ENCODE peak calls at places on chromosome 20, in four cellular contexts. Z is neural crest cell, J is AG10803, K is BJ. C is an unnamed sample.

GRCh38 chr20:50098259-50098658 is 14.7 kb downstream of the UBE2V1 start:
- DNase-seq in J (no peak), Z (no peak), K (no peak), C (no peak)

GRCh38 chr20:19338960-19339359 is 126.5 kb downstream of the SLC24A3 start:
- DNase-seq in J (no peak), K (no peak), Z (no peak), C (no peak)

GRCh38 chr20:22555791-22556564 is 28.4 kb downstream of the FOXA2 start:
- DNase-seq in K (no peak), J (no peak), Z (no peak), C (no peak)

GRCh38 chr20:45823949-45824835 is 2.9 kb downstream of the TNNC2 start:
- DNase-seq in Z (no peak), K (no peak), J (peak), C (no peak)

GRCh38 chr20:44166477-44166876 is 20.5 kb downstream of the JPH2 start:
- DNase-seq in Z (no peak), K (peak), J (peak), C (no peak)

GRCh38 chr20:12699374-12700228 is 309.2 kb upstream of the SPTLC3 start:
- DNase-seq in Z (no peak), K (no peak), J (no peak), C (no peak)

GRCh38 chr20:4065405-4065841 is 50.1 kb upstream of the RNF24 start:
- DNase-seq in K (no peak), J (peak), Z (no peak), C (no peak)

GRCh38 chr20:49896204-49896603 is 19.1 kb downstream of the SPATA2 start:
- DNase-seq in K (no peak), Z (no peak), J (no peak), C (no peak)

GRCh38 chr20:46575794-46576495 is 25.5 kb upstream of the OCSTAMP start:
- DNase-seq in K (no peak), J (no peak), Z (no peak), C (no peak)

GRCh38 chr20:61558726-61559125 is 306.7 kb downstream of the CDH4 start:
- DNase-seq in K (no peak), J (peak), Z (no peak), C (no peak)

GRCh38 chr20:51678041-51678697 is 90.0 kb downstream of the ATP9A start:
- DNase-seq in K (no peak), J (peak), Z (peak), C (no peak)

GRCh38 chr20:39038495-39038894 is 76.4 kb downstream of the DHX35 start:
- DNase-seq in Z (no peak), J (no peak), K (no peak), C (no peak)

GRCh38 chr20:3380228-3381070 is 27.0 kb downstream of the DNAAF9 start:
- DNase-seq in J (no peak), K (no peak), Z (no peak), C (no peak)

GRCh38 chr20:41145821-41146620 is 8.7 kb downstream of the PLCG1 start:
- DNase-seq in K (no peak), J (peak), Z (no peak), C (no peak)

GRCh38 chr20:59832406-59833156 is 100.9 kb downstream of the SYCP2 start:
- DNase-seq in J (no peak), Z (no peak), K (no peak), C (no peak)

GRCh38 chr20:59020938-59021551 is 1.8 kb downstream of the TUBB1 start:
- DNase-seq in J (no peak), Z (no peak), K (no peak), C (no peak)

GRCh38 chr20:20546402-20546801 is 166.0 kb downstream of the RALGAPA2 start:
- DNase-seq in Z (no peak), J (no peak), K (no peak), C (no peak)

GRCh38 chr20:58875541-58876134 is 23.1 kb downstream of the GNAS start:
- DNase-seq in Z (no peak), J (no peak), K (no peak), C (no peak)

DNA sequence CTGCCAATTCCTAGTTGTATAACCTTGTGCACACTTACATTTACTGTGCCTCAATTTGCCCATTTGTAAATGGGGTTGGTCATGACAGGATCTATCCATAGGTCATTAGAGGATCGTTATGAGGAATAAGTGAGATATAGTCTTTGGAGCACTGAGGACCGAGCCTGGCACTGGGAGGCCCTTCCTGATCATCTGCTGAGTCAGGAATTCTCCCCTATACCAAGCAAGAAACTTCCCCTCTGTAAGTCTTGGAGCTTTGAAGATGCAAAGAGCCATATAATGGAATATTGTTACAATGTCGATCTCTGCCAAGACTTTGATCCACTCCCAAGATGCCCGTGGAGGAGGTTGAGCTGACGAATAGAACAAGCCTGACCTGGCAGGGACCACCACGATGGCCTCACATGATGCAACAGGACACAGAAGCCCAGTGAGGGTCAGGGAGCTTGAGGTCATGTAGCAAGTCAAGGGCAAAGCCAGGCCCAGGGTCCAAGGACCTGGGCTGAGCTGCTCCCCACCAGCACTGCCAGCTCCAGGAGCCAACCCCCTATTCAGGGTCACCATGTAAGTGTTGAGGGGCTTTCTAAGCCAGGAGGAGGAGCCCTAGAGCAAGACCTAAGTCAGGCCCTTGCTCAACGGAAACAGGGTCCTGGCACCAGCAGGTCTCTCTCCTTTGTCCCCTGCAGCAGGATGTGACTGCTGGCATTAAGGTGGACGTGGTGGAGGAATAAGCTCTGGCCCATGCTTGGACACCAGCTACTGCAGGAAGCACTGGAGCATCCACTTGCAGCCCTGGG is 16.7 kb downstream of the PDRG1 start:
- DNase-seq in Z (no peak), K (no peak), J (no peak), C (no peak)
- TF ChIP-seq CTCF in Z (no peak), K (no peak), J (no peak), C (no peak)

GRCh38 chr20:13701486-13701885 is 62.8 kb upstream of the TASP1 start:
- DNase-seq in J (no peak), Z (no peak), K (no peak), C (no peak)
- TF ChIP-seq CTCF in J (no peak), Z (no peak), K (no peak), C (no peak)

GRCh38 chr20:63979549-63980316 is at the start of gene SAMD10:
- DNase-seq in Z (peak), J (no peak), K (no peak), C (no peak)
- TF ChIP-seq CTCF in Z (peak), J (no peak), K (no peak), C (no peak)

DNA sequence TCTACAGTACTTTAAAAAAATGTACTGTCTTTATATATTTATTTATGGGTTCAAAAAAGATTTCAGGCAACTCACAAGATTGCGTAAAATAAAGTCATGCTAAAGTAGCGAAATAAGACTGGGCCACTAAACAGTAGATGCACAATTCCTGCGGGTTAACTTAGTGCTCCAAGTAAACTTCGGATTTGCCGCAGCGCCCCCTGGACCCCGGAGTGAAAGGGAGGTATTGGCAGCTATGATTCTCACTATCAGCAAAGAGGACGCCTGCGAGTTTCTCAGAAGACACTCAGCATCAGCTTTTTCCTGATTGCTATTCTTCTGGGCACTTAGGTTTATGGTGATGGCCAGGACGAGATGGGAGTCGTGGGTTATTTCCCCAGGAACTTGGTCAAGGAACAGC is 1.4 kb downstream of the OTOR start:
- DNase-seq in K (no peak), J (no peak), Z (peak), C (no peak)
- TF ChIP-seq CTCF in K (no peak), J (no peak), Z (no peak), C (no peak)

DNA sequence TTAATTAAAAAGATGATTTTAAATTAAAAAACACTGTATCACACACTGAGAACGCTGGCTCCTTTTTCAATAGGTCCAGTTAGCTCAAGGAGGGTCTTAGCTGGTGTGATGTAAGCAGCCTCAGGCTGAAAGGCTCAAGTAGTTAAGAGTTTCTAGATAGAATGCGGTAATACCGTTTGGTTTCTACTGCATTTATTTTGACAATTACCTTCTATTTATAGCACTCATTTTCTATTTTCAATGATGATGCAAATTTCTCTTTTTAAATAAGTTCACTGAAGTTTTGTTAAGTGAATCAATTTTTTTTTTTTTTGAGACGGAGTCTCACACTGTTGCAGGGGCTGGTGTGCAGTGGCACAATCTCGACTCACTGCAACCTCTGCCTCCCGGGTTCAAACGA is 87.1 kb downstream of the PREX1 start:
- DNase-seq in K (no peak), Z (no peak), J (no peak), C (no peak)
- TF ChIP-seq CTCF in K (no peak), Z (no peak), J (no peak), C (no peak)

DNA sequence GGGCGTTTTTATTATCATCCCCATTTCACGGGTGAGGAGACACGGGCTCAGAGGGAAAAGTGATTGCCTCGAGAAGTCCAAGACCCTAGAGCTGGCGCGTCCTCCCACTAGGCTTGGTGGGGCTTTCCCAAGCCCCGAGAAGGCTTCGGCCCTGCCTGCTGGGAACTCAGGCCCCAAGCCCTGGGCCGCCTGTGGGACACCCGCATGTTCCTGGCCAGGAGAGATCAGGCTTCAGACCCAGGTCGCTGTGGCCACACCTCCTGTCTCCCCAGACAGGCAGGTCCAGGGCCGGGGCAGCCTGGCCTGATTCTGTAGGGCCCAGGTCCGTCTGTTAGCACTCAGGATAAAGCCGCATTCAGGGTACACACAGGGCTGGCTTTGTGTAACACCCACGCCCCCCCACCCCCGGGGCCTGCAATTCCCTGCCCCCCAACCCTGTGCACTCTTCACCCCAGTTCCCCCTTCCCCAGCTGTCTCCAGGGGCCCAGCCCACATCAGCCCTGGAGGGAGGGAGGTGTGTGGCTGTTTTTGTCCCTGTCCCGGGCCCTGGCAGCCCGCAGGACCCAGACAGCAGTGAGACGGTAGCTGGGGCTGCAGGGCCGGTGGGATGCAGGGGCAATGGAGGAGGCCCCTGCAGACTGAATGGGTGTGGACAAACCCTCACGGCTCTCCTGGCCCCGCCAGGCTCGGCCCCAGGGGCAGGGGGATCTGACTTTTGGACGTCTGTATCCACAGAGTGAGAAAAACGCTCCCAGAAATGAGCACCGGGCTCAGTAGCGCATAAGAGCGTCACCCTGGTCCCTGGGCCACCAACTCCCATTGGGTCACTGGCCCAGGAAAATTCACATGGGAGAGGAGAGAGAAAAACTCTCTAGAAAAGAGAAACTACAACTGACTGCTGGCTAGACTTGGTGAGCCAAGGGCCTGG is 42.4 kb upstream of the ZBP1 start:
- DNase-seq in J (no peak), Z (no peak), K (no peak), C (no peak)
- TF ChIP-seq CTCF in J (no peak), Z (no peak), K (no peak), C (no peak)

GRCh38 chr20:24503352-24503931 is 34.0 kb downstream of the SYNDIG1 start:
- DNase-seq in J (peak), K (peak), Z (no peak), C (no peak)
- TF ChIP-seq CTCF in J (no peak), K (no peak), Z (no peak), C (no peak)

GRCh38 chr20:47704746-47705496 is 80.4 kb downstream of the SULF2 start:
- DNase-seq in J (no peak), K (no peak), Z (no peak), C (no peak)
- TF ChIP-seq CTCF in J (no peak), K (no peak), Z (no peak), C (no peak)

GRCh38 chr20:57330998-57331397 is 1.4 kb downstream of the SPO11 start:
- DNase-seq in J (peak), K (no peak), Z (no peak), C (no peak)

GRCh38 chr20:57332105-57333089 is 2.8 kb downstream of the SPO11 start:
- DNase-seq in J (no peak), Z (no peak), K (no peak), C (no peak)

GRCh38 chr20:57329608-57330221 is at the start of gene SPO11:
- DNase-seq in K (no peak), J (no peak), Z (peak), C (no peak)

GRCh38 chr20:57335392-57335791 is 5.8 kb downstream of the SPO11 start:
- DNase-seq in J (peak), Z (no peak), K (no peak), C (no peak)
- TF ChIP-seq CTCF in J (peak), Z (peak), K (no peak), C (no peak)

C was measured in omental fat pad.